ENCODE peak calls at places on chromosome 17, in ten cellular contexts. K, V, U, E, P, J, G, L, T and N are unnamed samples.
A peak's percentile ranks its signal among the peaks of the same experiment; 100 is the strongest.

GRCh38 chr17:41907633-41908539 is 10.9 kb downstream of the ACLY start:
- DNase-seq in G (no peak), P (peak; percentile 68), T (peak; percentile 99), J (no peak), L (no peak), U (no peak), V (no peak), E (no peak), K (no peak), N (peak; percentile 28)

GRCh38 chr17:4728124-4728523 is 3.1 kb upstream of the MED11 start:
- DNase-seq in V (no peak), U (no peak), J (no peak), E (peak; percentile 70), P (no peak), K (no peak), G (peak; percentile 10), L (no peak), T (no peak), N (no peak)

GRCh38 chr17:15233022-15233805 is 31.9 kb downstream of the PMP22 start:
- DNase-seq in V (peak; percentile 54), L (peak; percentile 42), U (no peak), P (peak; percentile 89), T (peak; percentile 40), E (no peak), J (peak; percentile 32), G (peak; percentile 8), K (no peak), N (peak; percentile 72)

GRCh38 chr17:70661342-70662222 is 492.2 kb downstream of the KCNJ2 start:
- DNase-seq in E (no peak), L (no peak), U (peak; percentile 87), T (peak; percentile 77), G (no peak), J (no peak), P (peak; percentile 22), K (no peak), V (no peak), N (peak; percentile 59)

GRCh38 chr17:69997332-69997731 is 77.7 kb upstream of the KCNJ16 start:
- DNase-seq in L (no peak), K (no peak), T (no peak), G (no peak), U (no peak), V (no peak), P (peak; percentile 22), E (no peak), J (no peak), N (peak; percentile 80)

GRCh38 chr17:19713462-19713861 is 2.9 kb downstream of the SLC47A2 start:
- DNase-seq in L (no peak), U (no peak), V (peak; percentile 76), E (no peak), G (no peak), K (no peak), P (no peak), T (no peak), J (no peak), N (no peak)

GRCh38 chr17:65404761-65405160 is 156.7 kb downstream of the AXIN2 start:
- DNase-seq in K (no peak), G (no peak), U (no peak), P (no peak), J (no peak), L (no peak), V (no peak), E (no peak), T (no peak), N (no peak)

GRCh38 chr17:67841992-67842391 is 16.7 kb downstream of the BPTF start:
- DNase-seq in L (no peak), E (no peak), G (peak; percentile 29), P (no peak), K (no peak), V (no peak), U (no peak), T (no peak), J (no peak), N (no peak)

GRCh38 chr17:77877674-77878355 is 80.7 kb upstream of the TNRC6C start:
- DNase-seq in J (no peak), T (no peak), E (no peak), P (no peak), U (no peak), K (no peak), G (no peak), L (no peak), V (no peak), N (no peak)

GRCh38 chr17:27631409-27631755 is 394 bp downstream of the LGALS9 start:
- DNase-seq in T (no peak), G (peak; percentile 71), K (no peak), U (no peak), E (no peak), L (no peak), V (no peak), P (no peak), J (no peak), N (no peak)

GRCh38 chr17:42720996-42721583 is 23.8 kb downstream of the EZH1 start:
- DNase-seq in G (peak; percentile 83), V (peak; percentile 87), J (peak; percentile 73), U (peak; percentile 53), L (peak; percentile 53), E (no peak), T (peak; percentile 79), P (peak; percentile 76), K (no peak), N (peak; percentile 72)

GRCh38 chr17:34993031-34993430 is 12.7 kb downstream of the LIG3 start:
- DNase-seq in U (no peak), V (no peak), G (peak; percentile 71), E (no peak), L (no peak), J (no peak), K (no peak), P (no peak), T (no peak), N (no peak)

GRCh38 chr17:29115906-29116651 is 64.1 kb downstream of the MYO18A start:
- DNase-seq in P (peak; percentile 61), T (peak; percentile 74), U (peak; percentile 38), J (no peak), L (peak; percentile 64), K (no peak), E (no peak), G (peak; percentile 39), V (peak; percentile 93), N (peak; percentile 76)

GRCh38 chr17:7438050-7438614 is 1.2 kb upstream of the FGF11 start:
- DNase-seq in E (peak; percentile 86), L (no peak), J (no peak), T (no peak), K (no peak), U (no peak), V (peak; percentile 86), P (no peak), G (peak; percentile 20), N (peak; percentile 59)

GRCh38 chr17:76026714-76027158 is 370 bp downstream of the EVPL start:
- DNase-seq in U (no peak), G (no peak), L (no peak), J (no peak), P (no peak), V (no peak), T (peak; percentile 34), E (peak; percentile 69), K (no peak), N (no peak)

GRCh38 chr17:7011942-7012254 is 526 bp upstream of the RNASEK start:
- DNase-seq in J (no peak), V (no peak), E (no peak), K (no peak), T (no peak), P (no peak), U (no peak), G (no peak), L (no peak), N (no peak)

GRCh38 chr17:43338886-43339516 is 59.8 kb upstream of the ARL4D start:
- DNase-seq in P (peak; percentile 38), K (peak; percentile 50), T (peak; percentile 81), G (peak; percentile 66), E (peak; percentile 86), L (no peak), V (peak; percentile 76), J (peak; percentile 33), U (peak; percentile 64), N (peak; percentile 62)

GRCh38 chr17:74454197-74455024 is 12.0 kb upstream of the CD300A start:
- DNase-seq in T (no peak), J (peak; percentile 52), P (peak; percentile 57), K (peak; percentile 62), L (no peak), U (no peak), V (peak; percentile 92), E (peak; percentile 94), G (no peak), N (peak; percentile 10)

GRCh38 chr17:61002316-61002736 is 324.7 kb downstream of the BCAS3 start:
- DNase-seq in K (no peak), U (peak; percentile 11), L (peak; percentile 12), J (peak; percentile 51), P (peak; percentile 65), T (peak; percentile 63), V (peak; percentile 56), E (no peak), G (peak; percentile 85), N (peak; percentile 58)

GRCh38 chr17:40707720-40708119 is 4.2 kb upstream of the KRT24 start:
- DNase-seq in K (no peak), L (no peak), U (no peak), V (no peak), P (peak; percentile 50), T (no peak), E (peak; percentile 51), G (no peak), J (no peak), N (no peak)